ENCODE peak calls at places on chromosomes 5 and 9, in four cellular contexts. D is activated CD4-positive, CD25-positive, alpha-beta regulatory T cell; U is thyroid gland; R is cardiac muscle cell. N is an unnamed sample.

GRCh38 chr9:76415731-76416130 is 21.5 kb upstream of the RFK start:
- DNase-seq in D (no peak), U (no peak), R (no peak), N (no peak)

GRCh38 chr5:34026089-34026761 is 16.8 kb downstream of the C1QTNF3 start:
- DNase-seq in D (no peak), U (no peak), R (no peak), N (no peak)

GRCh38 chr5:39461007-39461682 is 36.4 kb upstream of the DAB2 start:
- DNase-seq in D (no peak), U (no peak), R (no peak), N (no peak)

GRCh38 chr5:140362875-140363630 is 3.1 kb downstream of the SLC4A9 start:
- DNase-seq in D (peak), U (peak), R (peak), N (no peak)

GRCh38 chr5:151063136-151063544 is 17.7 kb downstream of the TNIP1 start:
- DNase-seq in D (no peak), U (no peak), R (peak), N (no peak)

GRCh38 chr5:134566181-134566740 is 40.8 kb downstream of the JADE2 start:
- DNase-seq in D (no peak), U (no peak), R (no peak), N (no peak)

GRCh38 chr5:439636-440035 is 3.3 kb upstream of the EXOC3 start:
- DNase-seq in D (no peak), U (no peak), R (no peak), N (no peak)

GRCh38 chr9:94018628-94019027 is 63.5 kb upstream of the BARX1 start:
- DNase-seq in D (no peak), U (no peak), R (peak), N (no peak)

GRCh38 chr5:159951387-159951786 is 35.1 kb downstream of the ADRA1B start:
- DNase-seq in D (no peak), U (no peak), R (no peak), N (no peak)

GRCh38 chr9:121424024-121424432 is 54.0 kb upstream of the STOM start:
- DNase-seq in D (no peak), U (no peak), R (no peak), N (no peak)

GRCh38 chr9:136086213-136086881 is 8.7 kb downstream of the NACC2 start:
- DNase-seq in D (no peak), U (no peak), R (no peak), N (no peak)

GRCh38 chr9:111099199-111100005 is 61.1 kb upstream of the LPAR1 start:
- DNase-seq in D (no peak), U (no peak), R (no peak), N (no peak)

GRCh38 chr9:95381243-95381642 is 63.7 kb upstream of the FANCC start:
- DNase-seq in D (no peak), U (no peak), R (no peak), N (no peak)

GRCh38 chr5:170896779-170897178 is 35.0 kb downstream of the RANBP17 start:
- DNase-seq in D (no peak), U (peak), R (peak), N (no peak)

GRCh38 chr5:63213256-63213655 is 634.6 kb downstream of the LRRC70 start:
- DNase-seq in D (no peak), U (no peak), R (no peak), N (no peak)

GRCh38 chr5:145946112-145946861 is 9.9 kb downstream of the SH3RF2 start:
- DNase-seq in D (no peak), U (peak), R (no peak), N (no peak)

GRCh38 chr5:125978015-125978414 is 445.2 kb upstream of the GRAMD2B start:
- DNase-seq in D (no peak), U (no peak), R (no peak), N (no peak)